ENCODE peak calls at places on chromosomes 12 and 14, in eight cellular contexts. P, O, F, Z, J, T, B and Q are unnamed samples.

GRCh38 chr12:574475-575128 is 88.6 kb downstream of the NINJ2 start:
- DNase-seq in Z (peak), F (no peak), P (peak), T (no peak), J (no peak), B (no peak), O (no peak), Q (no peak)

GRCh38 chr14:102579696-102580551 is 12.5 kb upstream of the RCOR1 start:
- DNase-seq in F (no peak), O (no peak), Z (no peak), P (no peak), B (no peak), T (peak), J (no peak), Q (no peak)

GRCh38 chr12:12461923-12462315 is 100.7 kb downstream of the DUSP16 start:
- DNase-seq in J (no peak), P (no peak), O (no peak), T (no peak), F (no peak), Z (no peak), B (no peak), Q (no peak)

GRCh38 chr12:29350080-29350479 is 30.9 kb downstream of the ERGIC2 start:
- DNase-seq in J (no peak), B (no peak), Z (peak), T (peak), O (no peak), P (no peak), F (no peak), Q (no peak)

GRCh38 chr14:35669782-35670181 is 135.8 kb downstream of the INSM2 start:
- DNase-seq in P (no peak), Z (peak), B (no peak), J (no peak), F (no peak), O (no peak), T (no peak), Q (no peak)

GRCh38 chr12:46562625-46563228 is 190.2 kb upstream of the SLC38A2 start:
- DNase-seq in J (peak), B (no peak), T (no peak), O (no peak), P (no peak), F (no peak), Z (no peak), Q (no peak)

GRCh38 chr14:38103542-38104225 is 104.0 kb upstream of the SSTR1 start:
- DNase-seq in T (no peak), B (no peak), P (no peak), J (no peak), O (no peak), F (no peak), Z (no peak), Q (no peak)

GRCh38 chr12:39235990-39236767 is 206.7 kb downstream of the KIF21A start:
- DNase-seq in J (no peak), Z (peak), O (no peak), F (no peak), P (no peak), T (no peak), B (no peak), Q (no peak)

GRCh38 chr12:109594566-109595317 is 21.1 kb downstream of the MVK start:
- DNase-seq in P (no peak), Z (no peak), F (no peak), O (no peak), B (no peak), J (no peak), T (no peak), Q (peak)

GRCh38 chr12:108856428-108857157 is 790 bp downstream of the SSH1 start:
- DNase-seq in Z (no peak), J (peak), P (peak), O (peak), T (peak), B (peak), F (peak), Q (no peak)

GRCh38 chr12:46386877-46387629 is 14.5 kb upstream of the SLC38A2 start:
- DNase-seq in T (no peak), F (no peak), O (peak), P (no peak), J (no peak), Z (no peak), B (peak), Q (no peak)

GRCh38 chr14:71586131-71586893 is 345.9 kb upstream of the RGS6 start:
- DNase-seq in P (no peak), T (peak), F (peak), O (no peak), J (peak), Z (no peak), B (no peak), Q (no peak)

GRCh38 chr14:33799705-33800269 is 151.1 kb downstream of the EGLN3 start:
- DNase-seq in P (no peak), Z (no peak), T (no peak), O (no peak), F (no peak), B (no peak), J (peak), Q (no peak)

GRCh38 chr14:85234626-85235025 is 295.3 kb upstream of the FLRT2 start:
- DNase-seq in P (no peak), F (no peak), Z (peak), J (no peak), T (no peak), B (no peak), O (no peak), Q (no peak)

GRCh38 chr14:74619672-74620131 is 7.7 kb upstream of the LTBP2 start:
- DNase-seq in Z (peak), P (peak), O (no peak), T (no peak), B (peak), F (peak), J (peak), Q (no peak)

GRCh38 chr12:95385246-95385645 is 88.7 kb upstream of the METAP2 start:
- DNase-seq in P (peak), O (no peak), Z (no peak), J (no peak), F (peak), T (no peak), B (no peak), Q (no peak)
- H3K27ac ChIP-seq in P (peak), O (peak), Z (no peak), J (no peak), F (peak), T (no peak), B (peak), Q (no peak)

DNA sequence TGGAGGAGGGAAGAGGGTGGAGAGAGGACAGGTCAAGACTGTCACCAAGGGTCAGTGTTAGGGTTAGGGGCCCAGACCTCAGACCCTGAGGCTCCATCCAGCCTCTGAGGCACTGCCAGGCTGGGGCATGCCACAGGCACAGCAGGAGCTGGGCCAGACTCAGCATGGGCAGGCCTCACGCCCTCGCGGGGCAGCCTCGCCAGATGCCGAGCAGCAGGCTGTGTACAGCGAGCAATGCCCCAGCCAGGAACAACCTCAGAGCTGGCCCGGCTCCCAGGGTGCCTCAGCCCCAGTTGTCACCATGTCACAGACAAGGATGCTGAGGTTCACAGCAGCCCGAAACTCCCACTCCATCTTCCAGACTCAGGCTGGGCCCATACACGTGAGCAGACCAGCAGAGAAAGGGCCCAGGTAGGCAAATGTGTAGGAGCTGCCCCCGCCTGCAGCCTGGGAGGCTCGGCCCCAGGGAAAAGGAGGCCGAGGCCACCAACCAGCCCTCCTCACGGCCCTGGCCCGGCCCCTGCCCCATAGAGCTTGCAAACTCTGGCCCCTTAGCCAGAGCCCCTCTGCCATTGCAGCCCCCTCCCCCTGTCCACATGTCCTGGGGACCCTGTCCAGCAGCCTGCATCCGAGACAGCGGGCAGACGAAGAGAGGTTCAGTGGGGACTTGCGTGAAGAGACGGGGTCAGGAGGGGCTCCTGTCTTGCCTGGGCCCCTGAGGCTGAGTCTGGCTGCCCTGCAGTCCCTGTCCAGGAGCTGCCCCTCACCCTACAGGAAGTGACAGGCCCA is 7.5 kb downstream of the C14orf180 start:
- DNase-seq in O (no peak), Z (no peak), P (peak), B (no peak), T (peak), F (peak), J (peak), Q (no peak)
- H3K27ac ChIP-seq in O (no peak), Z (no peak), P (no peak), B (no peak), T (no peak), F (no peak), J (no peak), Q (no peak)

GRCh38 chr12:6451348-6452244 is at the start of gene TAPBPL:
- DNase-seq in F (peak), O (peak), J (peak), P (peak), Z (peak), B (peak), T (peak), Q (peak)
- H3K27ac ChIP-seq in F (peak), O (peak), J (peak), P (peak), Z (peak), B (peak), T (peak), Q (peak)

GRCh38 chr12:50986961-50987737 is 34.8 kb downstream of the HIGD1C start:
- DNase-seq in O (no peak), P (no peak), Z (peak), F (peak), T (peak), J (peak), B (peak), Q (peak)
- H3K27ac ChIP-seq in O (peak), P (peak), Z (no peak), F (peak), T (no peak), J (peak), B (peak), Q (peak)

DNA sequence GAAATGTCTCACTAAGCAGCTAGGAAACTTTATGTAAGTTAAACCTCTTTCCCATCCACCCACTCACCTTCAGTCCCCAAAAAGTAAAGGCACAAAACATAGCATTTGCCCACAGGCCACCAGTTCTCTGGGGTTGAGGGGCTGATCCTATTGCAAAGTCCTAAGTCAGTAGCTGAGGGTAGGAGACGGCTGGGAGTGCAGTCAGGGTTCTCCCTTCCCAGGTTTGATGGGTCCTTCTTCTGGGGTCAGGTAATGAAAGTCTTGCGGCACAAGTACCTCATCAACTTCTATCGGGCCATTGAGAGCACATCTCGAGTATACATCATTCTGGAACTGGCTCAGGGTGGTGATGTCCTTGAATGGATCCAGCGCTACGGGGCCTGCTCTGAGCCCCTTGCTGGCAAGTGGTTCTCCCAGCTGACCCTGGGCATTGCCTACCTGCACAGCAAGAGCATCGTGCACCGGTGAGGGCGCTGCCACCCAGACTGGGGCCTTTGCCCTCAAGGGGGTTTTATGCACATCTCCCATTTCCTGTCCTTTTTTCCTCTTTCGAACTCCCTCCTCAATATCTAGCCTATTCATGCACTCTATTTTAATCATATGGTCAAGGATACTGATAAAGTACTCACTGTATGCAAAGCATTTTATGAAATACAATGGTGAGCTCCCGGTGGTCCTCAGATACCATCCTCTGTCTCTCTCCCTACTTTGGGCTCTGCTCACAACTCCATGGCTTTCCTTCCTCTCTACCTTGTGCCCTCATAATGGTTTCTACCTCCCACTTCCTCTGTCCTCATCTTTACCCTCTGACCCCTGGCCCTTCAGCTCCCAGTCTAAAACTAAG is 986 bp downstream of the TSSK4 start:
- DNase-seq in B (no peak), F (no peak), P (no peak), J (no peak), Z (no peak), O (no peak), T (no peak), Q (no peak)
- H3K27ac ChIP-seq in B (no peak), F (no peak), P (no peak), J (no peak), Z (no peak), O (no peak), T (no peak), Q (no peak)

GRCh38 chr12:6177593-6178358 is 22.4 kb upstream of the CD9 start:
- DNase-seq in O (no peak), Z (no peak), P (no peak), T (no peak), F (no peak), B (no peak), J (no peak), Q (no peak)
- H3K27ac ChIP-seq in O (no peak), Z (no peak), P (no peak), T (no peak), F (no peak), B (no peak), J (no peak), Q (no peak)